ENCODE peak calls at places on chromosomes 3 and 15, in five cellular contexts. B is Daoy, R is erythroblast, C is NCI-H510A, U is upper lobe of right lung. Y is an unnamed sample.

GRCh38 chr15:32867313-32867626 is 149.5 kb downstream of the GREM1 start:
- DNase-seq in C (no peak), R (no peak), U (no peak), B (peak; percentile 83), Y (no peak)

GRCh38 chr15:33722673-33723015 is 245.7 kb upstream of the CHRM5 start:
- DNase-seq in C (no peak), U (no peak), R (no peak), B (no peak), Y (no peak)

GRCh38 chr3:128998532-128998931 is 2.6 kb upstream of the EFCC1 start:
- DNase-seq in U (no peak), R (no peak), B (no peak), C (no peak), Y (no peak)

GRCh38 chr3:98521897-98522537 is 685 bp downstream of the CLDND1 start:
- DNase-seq in C (no peak), B (peak; percentile 84), U (no peak), R (peak; percentile 77), Y (peak; percentile 42)

GRCh38 chr3:169133178-169134161 is 530.0 kb downstream of the MECOM start:
- DNase-seq in C (no peak), B (no peak), U (no peak), R (no peak), Y (no peak)

GRCh38 chr15:79184465-79184892 is 93.9 kb upstream of the RASGRF1 start:
- DNase-seq in C (peak; percentile 3), R (peak; percentile 57), B (peak; percentile 63), U (peak; percentile 78), Y (peak; percentile 71)

GRCh38 chr15:92533298-92533697 is 122.3 kb downstream of the FAM174B start:
- DNase-seq in B (no peak), C (no peak), R (no peak), U (no peak), Y (no peak)

GRCh38 chr3:134666466-134666865 is 15.6 kb upstream of the KY start:
- DNase-seq in C (no peak), R (no peak), U (no peak), B (peak; percentile 88), Y (no peak)

GRCh38 chr3:127706312-127706711 is 33.6 kb downstream of the ABTB1 start:
- DNase-seq in C (no peak), U (peak; percentile 53), B (no peak), R (no peak), Y (no peak)

GRCh38 chr15:99568548-99569352 is 3.0 kb downstream of the MEF2A start:
- DNase-seq in C (no peak), U (no peak), B (no peak), R (no peak), Y (no peak)

GRCh38 chr3:193796089-193796488 is 203.1 kb downstream of the OPA1 start:
- DNase-seq in R (no peak), B (no peak), U (no peak), C (no peak), Y (no peak)

GRCh38 chr15:41967506-41968206 is 4.7 kb downstream of the EHD4 start:
- DNase-seq in U (no peak), C (no peak), R (no peak), B (peak; percentile 71), Y (no peak)

GRCh38 chr3:74891312-74891711 is 276.9 kb upstream of the CNTN3 start:
- DNase-seq in C (no peak), U (no peak), R (no peak), B (no peak), Y (no peak)

GRCh38 chr15:96234109-96234892 is 96.2 kb upstream of the NR2F2 start:
- DNase-seq in C (no peak), U (no peak), R (no peak), B (peak; percentile 61), Y (no peak)

GRCh38 chr15:41990243-41990605 is 17.9 kb upstream of the EHD4 start:
- DNase-seq in R (no peak), C (no peak), U (peak; percentile 47), B (no peak), Y (peak; percentile 60)

GRCh38 chr3:12964713-12965612 is 108.3 kb downstream of the IQSEC1 start:
- DNase-seq in C (peak; percentile 35), U (no peak), B (no peak), R (no peak), Y (no peak)

GRCh38 chr3:29901097-29901496 is 620.2 kb downstream of the RBMS3 start:
- DNase-seq in U (no peak), B (no peak), C (no peak), R (no peak), Y (no peak)

GRCh38 chr3:41199866-41200668 is 762 bp downstream of the CTNNB1 start:
- DNase-seq in R (peak; percentile 64), U (peak; percentile 73), B (peak; percentile 13), C (no peak), Y (no peak)

GRCh38 chr3:57958642-57959406 is 49.4 kb upstream of the FLNB start:
- DNase-seq in U (no peak), R (peak; percentile 44), C (no peak), B (peak; percentile 67), Y (no peak)

GRCh38 chr15:39255760-39256159 is 325.1 kb upstream of the THBS1 start:
- DNase-seq in U (no peak), R (no peak), C (peak; percentile 63), B (no peak), Y (no peak)

GRCh38 chr15:74626752-74627692 is 11.4 kb downstream of the CLK3 start:
- DNase-seq in U (no peak), C (no peak), R (no peak), B (no peak), Y (peak; percentile 67)

GRCh38 chr3:14624498-14624897 is 27.1 kb upstream of the CCDC174 start:
- DNase-seq in B (no peak), U (no peak), C (no peak), R (no peak), Y (no peak)

GRCh38 chr15:38714309-38715072 is 149.9 kb upstream of the RASGRP1 start:
- DNase-seq in C (no peak), R (no peak), B (peak; percentile 91), U (no peak), Y (no peak)

GRCh38 chr3:8538904-8539303 is 37.3 kb downstream of the LMCD1 start:
- DNase-seq in C (no peak), U (no peak), R (no peak), B (peak; percentile 36), Y (no peak)

GRCh38 chr15:34436126-34436955 is 1.3 kb downstream of the GOLGA8A start:
- DNase-seq in B (no peak), C (no peak), R (peak; percentile 41), U (no peak), Y (no peak)

GRCh38 chr15:78085928-78086327 is 6.4 kb upstream of the SH2D7 start:
- DNase-seq in B (no peak), C (no peak), R (no peak), U (no peak), Y (no peak)

GRCh38 chr3:27535809-27536392 is 51.7 kb upstream of the SLC4A7 start:
- DNase-seq in R (no peak), B (peak; percentile 53), C (no peak), U (no peak), Y (no peak)

GRCh38 chr3:40299721-40300335 is 9.7 kb upstream of the EIF1B start:
- DNase-seq in R (no peak), U (no peak), C (no peak), B (peak; percentile 9), Y (no peak)

GRCh38 chr3:179660872-179661271 is 8.0 kb downstream of the USP13 start:
- DNase-seq in B (no peak), C (no peak), U (no peak), R (no peak), Y (no peak)

GRCh38 chr3:190883973-190884832 is 21.7 kb upstream of the GMNC start:
- DNase-seq in U (no peak), C (peak; percentile 11), R (peak; percentile 34), B (peak; percentile 59), Y (no peak)

GRCh38 chr3:55330355-55330754 is 156.8 kb downstream of the WNT5A start:
- DNase-seq in C (no peak), U (no peak), R (no peak), B (peak; percentile 92), Y (peak; percentile 64)

GRCh38 chr15:70101459-70102113 is 3.9 kb upstream of the TLE3 start:
- DNase-seq in R (peak; percentile 82), B (peak; percentile 89), C (peak; percentile 47), U (no peak), Y (no peak)

GRCh38 chr15:31051646-31052045 is 49.9 kb downstream of the TRPM1 start:
- DNase-seq in U (no peak), R (no peak), B (no peak), C (no peak), Y (no peak)

GRCh38 chr3:121855555-121855954 is 20.5 kb downstream of the EAF2 start:
- DNase-seq in U (no peak), R (no peak), C (no peak), B (no peak), Y (no peak)

GRCh38 chr3:99565316-99565715 is 73.1 kb upstream of the COL8A1 start:
- DNase-seq in U (no peak), B (no peak), R (no peak), C (no peak), Y (no peak)

GRCh38 chr3:187567026-187567425 is 103.2 kb downstream of the SST start:
- DNase-seq in B (no peak), C (no peak), R (no peak), U (no peak), Y (no peak)

GRCh38 chr15:57422113-57422754 is 45.9 kb downstream of the CGNL1 start:
- DNase-seq in B (no peak), R (no peak), U (no peak), C (no peak), Y (no peak)

GRCh38 chr15:68982002-68982401 is 32.5 kb upstream of the NOX5 start:
- DNase-seq in R (no peak), U (no peak), C (no peak), B (no peak), Y (no peak)

GRCh38 chr3:53030864-53031445 is 14.9 kb downstream of the SFMBT1 start:
- DNase-seq in B (no peak), R (no peak), C (no peak), U (no peak), Y (no peak)

GRCh38 chr15:40282144-40282869 is 557 bp downstream of the ANKRD63 start:
- DNase-seq in U (peak; percentile 77), R (peak; percentile 63), C (peak; percentile 30), B (peak; percentile 52), Y (no peak)